ENCODE peak calls at places on chromosomes 11 and 22, in five cellular contexts. F, R, T, P and J are unnamed samples.
A peak's percentile ranks its signal among the peaks of the same experiment; 100 is the strongest.

GRCh38 chr22:39174498-39175120 is 22.1 kb upstream of the CBX7 start:
- DNase-seq in F (peak; percentile 96), R (no peak), T (peak; percentile 99), P (peak; percentile 44), J (peak; percentile 100)

GRCh38 chr22:45912910-45913309 is 64.1 kb downstream of the WNT7B start:
- DNase-seq in F (no peak), R (no peak), T (no peak), P (no peak), J (no peak)

GRCh38 chr11:83493918-83494317 is 207.8 kb upstream of the CCDC90B start:
- DNase-seq in F (no peak), R (no peak), T (no peak), P (no peak), J (no peak)

GRCh38 chr22:28907311-28908008 is 24.1 kb downstream of the ZNRF3 start:
- DNase-seq in F (no peak), R (no peak), T (no peak), P (peak; percentile 36), J (no peak)

GRCh38 chr22:38440747-38441350 is 14.2 kb downstream of the KCNJ4 start:
- DNase-seq in F (no peak), R (no peak), T (no peak), P (no peak), J (no peak)

GRCh38 chr11:90614318-90614717 is 391.5 kb upstream of the CHORDC1 start:
- DNase-seq in F (no peak), R (no peak), T (no peak), P (no peak), J (no peak)

GRCh38 chr11:15780837-15781236 is 575.5 kb downstream of the SOX6 start:
- DNase-seq in F (no peak), R (no peak), T (no peak), P (no peak), J (no peak)

GRCh38 chr11:68751331-68751856 is at the start of gene TESMIN:
- DNase-seq in F (peak; percentile 98), R (peak; percentile 85), T (peak; percentile 94), P (peak; percentile 83), J (peak; percentile 94)

GRCh38 chr11:75342966-75343870 is 8.2 kb downstream of the ARRB1 start:
- DNase-seq in F (no peak), R (peak; percentile 76), T (peak; percentile 53), P (no peak), J (peak; percentile 79)

GRCh38 chr11:61757213-61757862 is 4.9 kb downstream of the MYRF start:
- DNase-seq in F (no peak), R (no peak), T (no peak), P (no peak), J (no peak)

GRCh38 chr11:96704847-96705246 is 315.0 kb downstream of the JRKL start:
- DNase-seq in F (no peak), R (no peak), T (peak; percentile 28), P (no peak), J (peak; percentile 40)

GRCh38 chr11:126145954-126146353 is 65.5 kb downstream of the RPUSD4 start:
- DNase-seq in F (no peak), R (no peak), T (no peak), P (no peak), J (no peak)

GRCh38 chr11:16862733-16863132 is 124.3 kb downstream of the C11orf58 start:
- DNase-seq in F (no peak), R (no peak), T (no peak), P (no peak), J (no peak)

GRCh38 chr11:134668076-134668475 is 256.0 kb upstream of the B3GAT1 start:
- DNase-seq in F (no peak), R (no peak), T (no peak), P (no peak), J (no peak)

GRCh38 chr11:21401496-21401895 is 732.1 kb downstream of the NELL1 start:
- DNase-seq in F (no peak), R (no peak), T (no peak), P (no peak), J (no peak)

GRCh38 chr11:130611791-130612251 is 163.4 kb downstream of the ADAMTS15 start:
- DNase-seq in F (no peak), R (peak; percentile 61), T (no peak), P (no peak), J (no peak)